ENCODE peak calls at places on chromosomes 5 and 9, in ten cellular contexts. U is lung; C is effector memory CD4-positive, alpha-beta T cell; B is activated CD4-positive, alpha-beta T cell treated with anti-CD3 and anti-CD28 coated beads, Interleukin-2, amount 10 ng/mL, durations not matched to agents 7 days and 5 days; W is activated effector memory CD4-positive, alpha-beta T cell treated with anti-CD3 and anti-CD28 coated beads, Interleukin-2, amount 50 U/mL, for 16 hours; E is GM23338; Z is SW480; P is NCI-H774; Q is RWPE1; H is cerebellum. X is an unnamed sample.

GRCh38 chr5:158991391-158991790 is 108.3 kb downstream of the EBF1 start:
- DNase-seq in U (no peak), C (no peak), B (no peak), W (no peak), E (no peak), Z (no peak), P (no peak), Q (no peak), H (no peak), X (no peak)

GRCh38 chr5:99926463-99926862 is 608.7 kb upstream of the FAM174A start:
- DNase-seq in U (no peak), C (no peak), B (no peak), W (no peak), E (no peak), Z (no peak), P (no peak), Q (no peak), H (no peak), X (no peak)

GRCh38 chr9:99030082-99030481 is 74.8 kb upstream of the TGFBR1 start:
- DNase-seq in U (no peak), C (no peak), B (no peak), W (no peak), E (no peak), Z (no peak), P (no peak), Q (no peak), H (no peak), X (no peak)

GRCh38 chr9:128408963-128409431 is 11.7 kb upstream of the CERCAM start:
- DNase-seq in U (no peak), C (no peak), B (no peak), W (no peak), E (peak; percentile 86), Z (no peak), P (no peak), Q (no peak), H (no peak), X (no peak)

GRCh38 chr5:32753765-32754164 is 42.6 kb downstream of the NPR3 start:
- DNase-seq in U (no peak), C (no peak), B (no peak), W (no peak), E (no peak), Z (no peak), P (no peak), Q (no peak), H (no peak), X (no peak)

GRCh38 chr9:119667163-119667562 is 297.9 kb upstream of the BRINP1 start:
- DNase-seq in U (no peak), C (no peak), B (no peak), W (no peak), E (peak; percentile 2), Z (no peak), P (no peak), Q (no peak), H (no peak), X (no peak)

GRCh38 chr5:60842859-60843692 is 993 bp downstream of the ELOVL7 start:
- DNase-seq in U (no peak), C (no peak), B (peak; percentile 21), W (no peak), E (peak; percentile 73), Z (peak; percentile 35), P (no peak), Q (peak; percentile 51), H (peak; percentile 38), X (no peak)

GRCh38 chr5:167280111-167280510 is 1011.3 kb upstream of the WWC1 start:
- DNase-seq in U (no peak), C (no peak), B (no peak), W (no peak), E (no peak), Z (no peak), P (no peak), Q (no peak), H (no peak), X (no peak)

GRCh38 chr5:133635051-133635450 is 22.7 kb upstream of the FSTL4 start:
- DNase-seq in U (no peak), C (no peak), B (no peak), W (no peak), E (no peak), Z (peak; percentile 77), P (no peak), Q (peak; percentile 67), H (no peak), X (no peak)

GRCh38 chr9:133991964-133992779 is at the start of gene VAV2:
- DNase-seq in U (peak; percentile 58), C (no peak), B (peak; percentile 38), W (peak; percentile 77), E (peak; percentile 64), Z (peak; percentile 55), P (peak; percentile 68), Q (peak; percentile 57), H (peak; percentile 30), X (no peak)

GRCh38 chr5:176542596-176543427 is 5.6 kb upstream of the RNF44 start:
- DNase-seq in U (no peak), C (peak; percentile 22), B (peak; percentile 29), W (peak; percentile 74), E (peak; percentile 75), Z (peak; percentile 53), P (no peak), Q (peak; percentile 38), H (no peak), X (no peak)